ENCODE peak calls at places on chromosome 21, in seven cellular contexts. One of them, this sample, is unnamed.
A peak's percentile ranks its signal among the peaks of the same experiment; 100 is the strongest.

GRCh38 chr21:31218830-31219608 is 125.0 kb downstream of the TIAM1 start:
- DNase-seq in hypothalamus: no peak
- DNase-seq in NCI-H460: no peak
- DNase-seq in bronchial epithelial cell: peak; percentile 91
- DNase-seq in Panc1: no peak
- DNase-seq in fibroblast of lung: peak; percentile 73
- DNase-seq in transverse colon: peak; percentile 43
- DNase-seq in this sample: no peak

GRCh38 chr21:46115441-46116188 is 17.7 kb downstream of the COL6A2 start:
- DNase-seq in hypothalamus: no peak
- DNase-seq in NCI-H460: no peak
- DNase-seq in bronchial epithelial cell: no peak
- DNase-seq in Panc1: no peak
- DNase-seq in fibroblast of lung: no peak
- DNase-seq in transverse colon: peak; percentile 6
- DNase-seq in this sample: no peak

GRCh38 chr21:31554511-31555022 is 104.9 kb upstream of the SOD1 start:
- DNase-seq in hypothalamus: no peak
- DNase-seq in NCI-H460: no peak
- DNase-seq in bronchial epithelial cell: peak; percentile 58
- DNase-seq in Panc1: no peak
- DNase-seq in fibroblast of lung: no peak
- DNase-seq in transverse colon: no peak
- DNase-seq in this sample: no peak

GRCh38 chr21:42459583-42460215 is 36.3 kb downstream of the RSPH1 start:
- DNase-seq in hypothalamus: no peak
- DNase-seq in NCI-H460: no peak
- DNase-seq in bronchial epithelial cell: no peak
- DNase-seq in Panc1: no peak
- DNase-seq in fibroblast of lung: no peak
- DNase-seq in transverse colon: peak; percentile 7
- DNase-seq in this sample: no peak

GRCh38 chr21:14988760-14989159 is 76.0 kb downstream of the NRIP1 start:
- DNase-seq in hypothalamus: no peak
- DNase-seq in NCI-H460: no peak
- DNase-seq in bronchial epithelial cell: no peak
- DNase-seq in Panc1: no peak
- DNase-seq in fibroblast of lung: no peak
- DNase-seq in transverse colon: no peak
- DNase-seq in this sample: no peak

GRCh38 chr21:45432575-45433255 is 27.8 kb downstream of the COL18A1 start:
- DNase-seq in hypothalamus: no peak
- DNase-seq in NCI-H460: no peak
- DNase-seq in bronchial epithelial cell: no peak
- DNase-seq in Panc1: no peak
- DNase-seq in fibroblast of lung: peak; percentile 85
- DNase-seq in transverse colon: no peak
- DNase-seq in this sample: no peak

GRCh38 chr21:42063206-42063577 is 7.9 kb upstream of the UMODL1 start:
- DNase-seq in hypothalamus: no peak
- DNase-seq in NCI-H460: no peak
- DNase-seq in bronchial epithelial cell: no peak
- DNase-seq in Panc1: no peak
- DNase-seq in fibroblast of lung: no peak
- DNase-seq in transverse colon: peak; percentile 71
- DNase-seq in this sample: no peak

GRCh38 chr21:42849759-42850412 is 29.5 kb downstream of the WDR4 start:
- DNase-seq in hypothalamus: no peak
- DNase-seq in NCI-H460: no peak
- DNase-seq in bronchial epithelial cell: no peak
- DNase-seq in Panc1: no peak
- DNase-seq in fibroblast of lung: no peak
- DNase-seq in transverse colon: no peak
- DNase-seq in this sample: no peak

GRCh38 chr21:41604583-41605041 is 96.7 kb upstream of the TMPRSS2 start:
- DNase-seq in hypothalamus: no peak
- DNase-seq in NCI-H460: no peak
- DNase-seq in bronchial epithelial cell: no peak
- DNase-seq in Panc1: no peak
- DNase-seq in fibroblast of lung: no peak
- DNase-seq in transverse colon: no peak
- DNase-seq in this sample: no peak

GRCh38 chr21:25329227-25329626 is 278.1 kb downstream of the MRPL39 start:
- DNase-seq in hypothalamus: no peak
- DNase-seq in NCI-H460: peak; percentile 12
- DNase-seq in bronchial epithelial cell: peak; percentile 75
- DNase-seq in Panc1: no peak
- DNase-seq in fibroblast of lung: peak; percentile 78
- DNase-seq in transverse colon: no peak
- DNase-seq in this sample: no peak

GRCh38 chr21:37866027-37866426 is 50.2 kb downstream of the KCNJ6 start:
- DNase-seq in hypothalamus: no peak
- DNase-seq in NCI-H460: no peak
- DNase-seq in bronchial epithelial cell: peak; percentile 26
- DNase-seq in Panc1: no peak
- DNase-seq in fibroblast of lung: no peak
- DNase-seq in transverse colon: no peak
- DNase-seq in this sample: no peak

GRCh38 chr21:15243356-15243755 is 178.6 kb upstream of the NRIP1 start:
- DNase-seq in hypothalamus: no peak
- DNase-seq in NCI-H460: no peak
- DNase-seq in bronchial epithelial cell: no peak
- DNase-seq in Panc1: no peak
- DNase-seq in fibroblast of lung: no peak
- DNase-seq in transverse colon: no peak
- DNase-seq in this sample: no peak

GRCh38 chr21:36135391-36136094 is 664 bp downstream of the CBR3 start:
- DNase-seq in hypothalamus: peak; percentile 48
- DNase-seq in NCI-H460: peak; percentile 59
- DNase-seq in bronchial epithelial cell: peak; percentile 79
- DNase-seq in Panc1: no peak
- DNase-seq in fibroblast of lung: peak; percentile 80
- DNase-seq in transverse colon: peak; percentile 62
- DNase-seq in this sample: peak; percentile 47

GRCh38 chr21:43208561-43209332 is 39.9 kb downstream of the CRYAA start:
- DNase-seq in hypothalamus: no peak
- DNase-seq in NCI-H460: no peak
- DNase-seq in bronchial epithelial cell: no peak
- DNase-seq in Panc1: no peak
- DNase-seq in fibroblast of lung: no peak
- DNase-seq in transverse colon: no peak
- DNase-seq in this sample: no peak

GRCh38 chr21:35324372-35325220 is 275.5 kb upstream of the RUNX1 start:
- DNase-seq in hypothalamus: no peak
- DNase-seq in NCI-H460: no peak
- DNase-seq in bronchial epithelial cell: peak; percentile 35
- DNase-seq in Panc1: no peak
- DNase-seq in fibroblast of lung: peak; percentile 82
- DNase-seq in transverse colon: peak; percentile 14
- DNase-seq in this sample: peak; percentile 25

GRCh38 chr21:37041706-37042271 is 31.1 kb downstream of the PIGP start:
- DNase-seq in hypothalamus: no peak
- DNase-seq in NCI-H460: no peak
- DNase-seq in bronchial epithelial cell: no peak
- DNase-seq in Panc1: no peak
- DNase-seq in fibroblast of lung: no peak
- DNase-seq in transverse colon: no peak
- DNase-seq in this sample: no peak

GRCh38 chr21:15005391-15005790 is 59.4 kb downstream of the NRIP1 start:
- DNase-seq in hypothalamus: no peak
- DNase-seq in NCI-H460: no peak
- DNase-seq in bronchial epithelial cell: no peak
- DNase-seq in Panc1: no peak
- DNase-seq in fibroblast of lung: peak; percentile 22
- DNase-seq in transverse colon: no peak
- DNase-seq in this sample: no peak

GRCh38 chr21:44998621-44999427 is 59.0 kb downstream of the SLX9 start:
- DNase-seq in hypothalamus: no peak
- DNase-seq in NCI-H460: no peak
- DNase-seq in bronchial epithelial cell: no peak
- DNase-seq in Panc1: no peak
- DNase-seq in fibroblast of lung: no peak
- DNase-seq in transverse colon: no peak
- DNase-seq in this sample: no peak

GRCh38 chr21:44401386-44402160 is 48.2 kb downstream of the TRPM2 start:
- DNase-seq in hypothalamus: no peak
- DNase-seq in NCI-H460: no peak
- DNase-seq in bronchial epithelial cell: no peak
- DNase-seq in Panc1: no peak
- DNase-seq in fibroblast of lung: no peak
- DNase-seq in transverse colon: no peak
- DNase-seq in this sample: peak; percentile 2

GRCh38 chr21:35637431-35637830 is 422.9 kb downstream of the SETD4 start:
- DNase-seq in hypothalamus: no peak
- DNase-seq in NCI-H460: no peak
- DNase-seq in bronchial epithelial cell: peak; percentile 37
- DNase-seq in Panc1: no peak
- DNase-seq in fibroblast of lung: peak; percentile 66
- DNase-seq in transverse colon: no peak
- DNase-seq in this sample: no peak

GRCh38 chr21:37871121-37871862 is 45.0 kb downstream of the KCNJ6 start:
- DNase-seq in hypothalamus: no peak
- DNase-seq in NCI-H460: no peak
- DNase-seq in bronchial epithelial cell: peak; percentile 26
- DNase-seq in Panc1: no peak
- DNase-seq in fibroblast of lung: peak; percentile 70
- DNase-seq in transverse colon: no peak
- DNase-seq in this sample: no peak

GRCh38 chr21:33915368-33916199 is at the start of gene ATP5PO:
- DNase-seq in hypothalamus: peak; percentile 92
- DNase-seq in NCI-H460: peak; percentile 93
- DNase-seq in bronchial epithelial cell: peak; percentile 94
- DNase-seq in Panc1: peak; percentile 90
- DNase-seq in fibroblast of lung: peak; percentile 98
- DNase-seq in transverse colon: peak; percentile 98
- DNase-seq in this sample: peak; percentile 98

GRCh38 chr21:41665766-41666595 is 100.9 kb downstream of the RIPK4 start:
- DNase-seq in hypothalamus: no peak
- DNase-seq in NCI-H460: no peak
- DNase-seq in bronchial epithelial cell: no peak
- DNase-seq in Panc1: no peak
- DNase-seq in fibroblast of lung: no peak
- DNase-seq in transverse colon: no peak
- DNase-seq in this sample: no peak

GRCh38 chr21:34582506-34583150 is 32.3 kb downstream of the RCAN1 start:
- DNase-seq in hypothalamus: no peak
- DNase-seq in NCI-H460: no peak
- DNase-seq in bronchial epithelial cell: peak; percentile 86
- DNase-seq in Panc1: no peak
- DNase-seq in fibroblast of lung: peak; percentile 73
- DNase-seq in transverse colon: no peak
- DNase-seq in this sample: no peak

GRCh38 chr21:45845790-45846130 is 135.8 kb upstream of the COL6A1 start:
- DNase-seq in hypothalamus: no peak
- DNase-seq in NCI-H460: no peak
- DNase-seq in bronchial epithelial cell: no peak
- DNase-seq in Panc1: no peak
- DNase-seq in fibroblast of lung: no peak
- DNase-seq in transverse colon: no peak
- DNase-seq in this sample: no peak

GRCh38 chr21:36044056-36044455 is 16.3 kb downstream of the SETD4 start:
- DNase-seq in hypothalamus: no peak
- DNase-seq in NCI-H460: no peak
- DNase-seq in bronchial epithelial cell: no peak
- DNase-seq in Panc1: no peak
- DNase-seq in fibroblast of lung: no peak
- DNase-seq in transverse colon: no peak
- DNase-seq in this sample: no peak

GRCh38 chr21:43193651-43194302 is 25.0 kb downstream of the CRYAA start:
- DNase-seq in hypothalamus: no peak
- DNase-seq in NCI-H460: no peak
- DNase-seq in bronchial epithelial cell: peak; percentile 91
- DNase-seq in Panc1: no peak
- DNase-seq in fibroblast of lung: peak; percentile 56
- DNase-seq in transverse colon: no peak
- DNase-seq in this sample: peak; percentile 10

GRCh38 chr21:40967771-40968170 is 120.8 kb upstream of the DSCAM start:
- DNase-seq in hypothalamus: no peak
- DNase-seq in NCI-H460: no peak
- DNase-seq in bronchial epithelial cell: no peak
- DNase-seq in Panc1: no peak
- DNase-seq in fibroblast of lung: no peak
- DNase-seq in transverse colon: no peak
- DNase-seq in this sample: no peak

GRCh38 chr21:42475526-42476492 is 20.2 kb downstream of the RSPH1 start:
- DNase-seq in hypothalamus: no peak
- DNase-seq in NCI-H460: no peak
- DNase-seq in bronchial epithelial cell: no peak
- DNase-seq in Panc1: no peak
- DNase-seq in fibroblast of lung: no peak
- DNase-seq in transverse colon: no peak
- DNase-seq in this sample: no peak

GRCh38 chr21:42320791-42321190 is 5.6 kb upstream of the TFF3 start:
- DNase-seq in hypothalamus: no peak
- DNase-seq in NCI-H460: no peak
- DNase-seq in bronchial epithelial cell: no peak
- DNase-seq in Panc1: no peak
- DNase-seq in fibroblast of lung: no peak
- DNase-seq in transverse colon: no peak
- DNase-seq in this sample: no peak

GRCh38 chr21:35511298-35512162 is 462.4 kb upstream of the RUNX1 start:
- DNase-seq in hypothalamus: no peak
- DNase-seq in NCI-H460: no peak
- DNase-seq in bronchial epithelial cell: peak; percentile 91
- DNase-seq in Panc1: no peak
- DNase-seq in fibroblast of lung: peak; percentile 37
- DNase-seq in transverse colon: no peak
- DNase-seq in this sample: no peak

GRCh38 chr21:45471229-45472052 is 66.5 kb downstream of the COL18A1 start:
- DNase-seq in hypothalamus: no peak
- DNase-seq in NCI-H460: no peak
- DNase-seq in bronchial epithelial cell: peak; percentile 92
- DNase-seq in Panc1: no peak
- DNase-seq in fibroblast of lung: peak; percentile 96
- DNase-seq in transverse colon: no peak
- DNase-seq in this sample: peak; percentile 41

This sample was measured in mucosa of gallbladder.